ENCODE peak calls at places on chromosome 4, in eight cellular contexts. One of them, this sample, is unnamed.

GRCh38 chr4:52572936-52573485 is 86.1 kb downstream of the USP46 start:
- DNase-seq in H4: peak
- DNase-seq in nephron progenitor cell: no peak
- DNase-seq in SHP77: no peak
- DNase-seq in activated T-cell treated with anti-CD3 and anti-CD28 coated beads, Interleukin-2, amount 50 U/mL, for 48 hours: no peak
- DNase-seq in naive thymus-derived CD8-positive, alpha-beta T cell: no peak
- DNase-seq in NCI-H1417: no peak
- DNase-seq in cardiac muscle cell: peak
- DNase-seq in this sample: no peak

GRCh38 chr4:141462361-141462760 is 174.0 kb upstream of the IL15 start:
- DNase-seq in H4: no peak
- DNase-seq in nephron progenitor cell: no peak
- DNase-seq in SHP77: no peak
- DNase-seq in activated T-cell treated with anti-CD3 and anti-CD28 coated beads, Interleukin-2, amount 50 U/mL, for 48 hours: no peak
- DNase-seq in naive thymus-derived CD8-positive, alpha-beta T cell: no peak
- DNase-seq in NCI-H1417: no peak
- DNase-seq in cardiac muscle cell: no peak
- DNase-seq in this sample: no peak

GRCh38 chr4:86973668-86974067 is 38.9 kb downstream of the AFF1 start:
- DNase-seq in H4: no peak
- DNase-seq in nephron progenitor cell: no peak
- DNase-seq in SHP77: no peak
- DNase-seq in activated T-cell treated with anti-CD3 and anti-CD28 coated beads, Interleukin-2, amount 50 U/mL, for 48 hours: no peak
- DNase-seq in naive thymus-derived CD8-positive, alpha-beta T cell: no peak
- DNase-seq in NCI-H1417: no peak
- DNase-seq in cardiac muscle cell: no peak
- DNase-seq in this sample: no peak

GRCh38 chr4:153174821-153175567 is 29.2 kb upstream of the TRIM2 start:
- DNase-seq in H4: no peak
- DNase-seq in nephron progenitor cell: no peak
- DNase-seq in SHP77: no peak
- DNase-seq in activated T-cell treated with anti-CD3 and anti-CD28 coated beads, Interleukin-2, amount 50 U/mL, for 48 hours: no peak
- DNase-seq in naive thymus-derived CD8-positive, alpha-beta T cell: no peak
- DNase-seq in NCI-H1417: no peak
- DNase-seq in cardiac muscle cell: no peak
- DNase-seq in this sample: no peak

GRCh38 chr4:116913451-116913850 is 171.9 kb downstream of the TRAM1L1 start:
- DNase-seq in H4: no peak
- DNase-seq in nephron progenitor cell: no peak
- DNase-seq in SHP77: no peak
- DNase-seq in activated T-cell treated with anti-CD3 and anti-CD28 coated beads, Interleukin-2, amount 50 U/mL, for 48 hours: no peak
- DNase-seq in naive thymus-derived CD8-positive, alpha-beta T cell: no peak
- DNase-seq in NCI-H1417: no peak
- DNase-seq in cardiac muscle cell: no peak
- DNase-seq in this sample: no peak

GRCh38 chr4:76979236-76979635 is 29.7 kb downstream of the SEPTIN11 start:
- DNase-seq in H4: no peak
- DNase-seq in nephron progenitor cell: no peak
- DNase-seq in SHP77: no peak
- DNase-seq in activated T-cell treated with anti-CD3 and anti-CD28 coated beads, Interleukin-2, amount 50 U/mL, for 48 hours: no peak
- DNase-seq in naive thymus-derived CD8-positive, alpha-beta T cell: no peak
- DNase-seq in NCI-H1417: no peak
- DNase-seq in cardiac muscle cell: no peak
- DNase-seq in this sample: no peak

GRCh38 chr4:2047031-2047660 is 12.0 kb upstream of the NAT8L start:
- DNase-seq in H4: no peak
- DNase-seq in nephron progenitor cell: no peak
- DNase-seq in SHP77: no peak
- DNase-seq in activated T-cell treated with anti-CD3 and anti-CD28 coated beads, Interleukin-2, amount 50 U/mL, for 48 hours: no peak
- DNase-seq in naive thymus-derived CD8-positive, alpha-beta T cell: no peak
- DNase-seq in NCI-H1417: no peak
- DNase-seq in cardiac muscle cell: no peak
- DNase-seq in this sample: no peak

GRCh38 chr4:127249066-127249766 is 383.5 kb upstream of the INTU start:
- DNase-seq in H4: peak
- DNase-seq in nephron progenitor cell: no peak
- DNase-seq in SHP77: no peak
- DNase-seq in activated T-cell treated with anti-CD3 and anti-CD28 coated beads, Interleukin-2, amount 50 U/mL, for 48 hours: no peak
- DNase-seq in naive thymus-derived CD8-positive, alpha-beta T cell: no peak
- DNase-seq in NCI-H1417: no peak
- DNase-seq in cardiac muscle cell: peak
- DNase-seq in this sample: no peak

GRCh38 chr4:148026022-148026421 is 294.1 kb downstream of the ARHGAP10 start:
- DNase-seq in H4: no peak
- DNase-seq in nephron progenitor cell: no peak
- DNase-seq in SHP77: no peak
- DNase-seq in activated T-cell treated with anti-CD3 and anti-CD28 coated beads, Interleukin-2, amount 50 U/mL, for 48 hours: no peak
- DNase-seq in naive thymus-derived CD8-positive, alpha-beta T cell: no peak
- DNase-seq in NCI-H1417: no peak
- DNase-seq in cardiac muscle cell: peak
- DNase-seq in this sample: no peak

GRCh38 chr4:8471211-8471875 is 30.8 kb downstream of the TRMT44 start:
- DNase-seq in H4: no peak
- DNase-seq in nephron progenitor cell: no peak
- DNase-seq in SHP77: no peak
- DNase-seq in activated T-cell treated with anti-CD3 and anti-CD28 coated beads, Interleukin-2, amount 50 U/mL, for 48 hours: no peak
- DNase-seq in naive thymus-derived CD8-positive, alpha-beta T cell: no peak
- DNase-seq in NCI-H1417: no peak
- DNase-seq in cardiac muscle cell: no peak
- DNase-seq in this sample: no peak

GRCh38 chr4:83617371-83618021 is 81.6 kb downstream of the GPAT3 start:
- DNase-seq in H4: no peak
- DNase-seq in nephron progenitor cell: no peak
- DNase-seq in SHP77: no peak
- DNase-seq in activated T-cell treated with anti-CD3 and anti-CD28 coated beads, Interleukin-2, amount 50 U/mL, for 48 hours: no peak
- DNase-seq in naive thymus-derived CD8-positive, alpha-beta T cell: no peak
- DNase-seq in NCI-H1417: no peak
- DNase-seq in cardiac muscle cell: no peak
- DNase-seq in this sample: no peak

GRCh38 chr4:80336582-80336981 is 1.1 kb downstream of the CFAP299 start:
- DNase-seq in H4: peak
- DNase-seq in nephron progenitor cell: peak
- DNase-seq in SHP77: peak
- DNase-seq in activated T-cell treated with anti-CD3 and anti-CD28 coated beads, Interleukin-2, amount 50 U/mL, for 48 hours: no peak
- DNase-seq in naive thymus-derived CD8-positive, alpha-beta T cell: no peak
- DNase-seq in NCI-H1417: peak
- DNase-seq in cardiac muscle cell: peak
- DNase-seq in this sample: peak

GRCh38 chr4:113148925-113149324 is 99.5 kb downstream of the ANK2 start:
- DNase-seq in H4: no peak
- DNase-seq in nephron progenitor cell: no peak
- DNase-seq in SHP77: no peak
- DNase-seq in activated T-cell treated with anti-CD3 and anti-CD28 coated beads, Interleukin-2, amount 50 U/mL, for 48 hours: no peak
- DNase-seq in naive thymus-derived CD8-positive, alpha-beta T cell: no peak
- DNase-seq in NCI-H1417: no peak
- DNase-seq in cardiac muscle cell: no peak
- DNase-seq in this sample: no peak

GRCh38 chr4:174198396-174199179 is 84.9 kb downstream of the FBXO8 start:
- DNase-seq in H4: peak
- DNase-seq in nephron progenitor cell: no peak
- DNase-seq in SHP77: no peak
- DNase-seq in activated T-cell treated with anti-CD3 and anti-CD28 coated beads, Interleukin-2, amount 50 U/mL, for 48 hours: no peak
- DNase-seq in naive thymus-derived CD8-positive, alpha-beta T cell: no peak
- DNase-seq in NCI-H1417: no peak
- DNase-seq in cardiac muscle cell: peak
- DNase-seq in this sample: no peak

GRCh38 chr4:37909690-37910486 is 19.0 kb downstream of the TBC1D1 start:
- DNase-seq in H4: no peak
- DNase-seq in nephron progenitor cell: no peak
- DNase-seq in SHP77: no peak
- DNase-seq in activated T-cell treated with anti-CD3 and anti-CD28 coated beads, Interleukin-2, amount 50 U/mL, for 48 hours: no peak
- DNase-seq in naive thymus-derived CD8-positive, alpha-beta T cell: no peak
- DNase-seq in NCI-H1417: no peak
- DNase-seq in cardiac muscle cell: no peak
- DNase-seq in this sample: no peak

GRCh38 chr4:142984871-142985585 is 138.9 kb upstream of the INPP4B start:
- DNase-seq in H4: no peak
- DNase-seq in nephron progenitor cell: no peak
- DNase-seq in SHP77: no peak
- DNase-seq in activated T-cell treated with anti-CD3 and anti-CD28 coated beads, Interleukin-2, amount 50 U/mL, for 48 hours: no peak
- DNase-seq in naive thymus-derived CD8-positive, alpha-beta T cell: no peak
- DNase-seq in NCI-H1417: no peak
- DNase-seq in cardiac muscle cell: peak
- DNase-seq in this sample: no peak

GRCh38 chr4:3122081-3122563 is 47.6 kb downstream of the HTT start:
- DNase-seq in H4: no peak
- DNase-seq in nephron progenitor cell: no peak
- DNase-seq in SHP77: no peak
- DNase-seq in activated T-cell treated with anti-CD3 and anti-CD28 coated beads, Interleukin-2, amount 50 U/mL, for 48 hours: no peak
- DNase-seq in naive thymus-derived CD8-positive, alpha-beta T cell: no peak
- DNase-seq in NCI-H1417: no peak
- DNase-seq in cardiac muscle cell: peak
- DNase-seq in this sample: no peak

GRCh38 chr4:158056689-158057245 is 116.1 kb downstream of the GASK1B start:
- DNase-seq in H4: no peak
- DNase-seq in nephron progenitor cell: no peak
- DNase-seq in SHP77: no peak
- DNase-seq in activated T-cell treated with anti-CD3 and anti-CD28 coated beads, Interleukin-2, amount 50 U/mL, for 48 hours: no peak
- DNase-seq in naive thymus-derived CD8-positive, alpha-beta T cell: no peak
- DNase-seq in NCI-H1417: no peak
- DNase-seq in cardiac muscle cell: peak
- DNase-seq in this sample: no peak

GRCh38 chr4:32569844-32570243 is 1849.7 kb downstream of the PCDH7 start:
- DNase-seq in H4: no peak
- DNase-seq in nephron progenitor cell: no peak
- DNase-seq in SHP77: no peak
- DNase-seq in activated T-cell treated with anti-CD3 and anti-CD28 coated beads, Interleukin-2, amount 50 U/mL, for 48 hours: no peak
- DNase-seq in naive thymus-derived CD8-positive, alpha-beta T cell: no peak
- DNase-seq in NCI-H1417: no peak
- DNase-seq in cardiac muscle cell: peak
- DNase-seq in this sample: no peak

GRCh38 chr4:70838400-70838971 is 1.2 kb downstream of the GRSF1 start:
- DNase-seq in H4: no peak
- DNase-seq in nephron progenitor cell: no peak
- DNase-seq in SHP77: no peak
- DNase-seq in activated T-cell treated with anti-CD3 and anti-CD28 coated beads, Interleukin-2, amount 50 U/mL, for 48 hours: no peak
- DNase-seq in naive thymus-derived CD8-positive, alpha-beta T cell: no peak
- DNase-seq in NCI-H1417: no peak
- DNase-seq in cardiac muscle cell: peak
- DNase-seq in this sample: no peak

GRCh38 chr4:174464949-174465348 is 57.3 kb downstream of the HPGD start:
- DNase-seq in H4: no peak
- DNase-seq in nephron progenitor cell: no peak
- DNase-seq in SHP77: no peak
- DNase-seq in activated T-cell treated with anti-CD3 and anti-CD28 coated beads, Interleukin-2, amount 50 U/mL, for 48 hours: no peak
- DNase-seq in naive thymus-derived CD8-positive, alpha-beta T cell: no peak
- DNase-seq in NCI-H1417: no peak
- DNase-seq in cardiac muscle cell: no peak
- DNase-seq in this sample: no peak

GRCh38 chr4:150457802-150458201 is 124.1 kb upstream of the MAB21L2 start:
- DNase-seq in H4: no peak
- DNase-seq in nephron progenitor cell: no peak
- DNase-seq in SHP77: no peak
- DNase-seq in activated T-cell treated with anti-CD3 and anti-CD28 coated beads, Interleukin-2, amount 50 U/mL, for 48 hours: no peak
- DNase-seq in naive thymus-derived CD8-positive, alpha-beta T cell: no peak
- DNase-seq in NCI-H1417: no peak
- DNase-seq in cardiac muscle cell: peak
- DNase-seq in this sample: no peak

GRCh38 chr4:185016946-185017797 is 1.1 kb upstream of the HELT start:
- DNase-seq in H4: no peak
- DNase-seq in nephron progenitor cell: no peak
- DNase-seq in SHP77: no peak
- DNase-seq in activated T-cell treated with anti-CD3 and anti-CD28 coated beads, Interleukin-2, amount 50 U/mL, for 48 hours: no peak
- DNase-seq in naive thymus-derived CD8-positive, alpha-beta T cell: no peak
- DNase-seq in NCI-H1417: peak
- DNase-seq in cardiac muscle cell: peak
- DNase-seq in this sample: no peak

GRCh38 chr4:136505020-136505419 is 1027.3 kb downstream of the PCDH18 start:
- DNase-seq in H4: peak
- DNase-seq in nephron progenitor cell: no peak
- DNase-seq in SHP77: no peak
- DNase-seq in activated T-cell treated with anti-CD3 and anti-CD28 coated beads, Interleukin-2, amount 50 U/mL, for 48 hours: no peak
- DNase-seq in naive thymus-derived CD8-positive, alpha-beta T cell: no peak
- DNase-seq in NCI-H1417: peak
- DNase-seq in cardiac muscle cell: no peak
- DNase-seq in this sample: no peak

GRCh38 chr4:164509951-164510350 is 244.0 kb upstream of the SMIM31 start:
- DNase-seq in H4: no peak
- DNase-seq in nephron progenitor cell: no peak
- DNase-seq in SHP77: no peak
- DNase-seq in activated T-cell treated with anti-CD3 and anti-CD28 coated beads, Interleukin-2, amount 50 U/mL, for 48 hours: no peak
- DNase-seq in naive thymus-derived CD8-positive, alpha-beta T cell: no peak
- DNase-seq in NCI-H1417: no peak
- DNase-seq in cardiac muscle cell: no peak
- DNase-seq in this sample: no peak

GRCh38 chr4:19729873-19730735 is 521.6 kb upstream of the SLIT2 start:
- DNase-seq in H4: peak
- DNase-seq in nephron progenitor cell: no peak
- DNase-seq in SHP77: no peak
- DNase-seq in activated T-cell treated with anti-CD3 and anti-CD28 coated beads, Interleukin-2, amount 50 U/mL, for 48 hours: no peak
- DNase-seq in naive thymus-derived CD8-positive, alpha-beta T cell: no peak
- DNase-seq in NCI-H1417: no peak
- DNase-seq in cardiac muscle cell: peak
- DNase-seq in this sample: no peak

GRCh38 chr4:6115342-6115741 is 85.0 kb downstream of the JAKMIP1 start:
- DNase-seq in H4: no peak
- DNase-seq in nephron progenitor cell: no peak
- DNase-seq in SHP77: no peak
- DNase-seq in activated T-cell treated with anti-CD3 and anti-CD28 coated beads, Interleukin-2, amount 50 U/mL, for 48 hours: no peak
- DNase-seq in naive thymus-derived CD8-positive, alpha-beta T cell: no peak
- DNase-seq in NCI-H1417: no peak
- DNase-seq in cardiac muscle cell: no peak
- DNase-seq in this sample: no peak

GRCh38 chr4:185865901-185866328 is 53.9 kb upstream of the SORBS2 start:
- DNase-seq in H4: peak
- DNase-seq in nephron progenitor cell: no peak
- DNase-seq in SHP77: no peak
- DNase-seq in activated T-cell treated with anti-CD3 and anti-CD28 coated beads, Interleukin-2, amount 50 U/mL, for 48 hours: no peak
- DNase-seq in naive thymus-derived CD8-positive, alpha-beta T cell: no peak
- DNase-seq in NCI-H1417: no peak
- DNase-seq in cardiac muscle cell: peak
- DNase-seq in this sample: no peak

GRCh38 chr4:62135565-62136156 is 935.5 kb downstream of the ADGRL3 start:
- DNase-seq in H4: no peak
- DNase-seq in nephron progenitor cell: no peak
- DNase-seq in SHP77: no peak
- DNase-seq in activated T-cell treated with anti-CD3 and anti-CD28 coated beads, Interleukin-2, amount 50 U/mL, for 48 hours: no peak
- DNase-seq in naive thymus-derived CD8-positive, alpha-beta T cell: no peak
- DNase-seq in NCI-H1417: no peak
- DNase-seq in cardiac muscle cell: no peak
- DNase-seq in this sample: no peak

GRCh38 chr4:129143359-129143758 is 47.4 kb downstream of the C4orf33 start:
- DNase-seq in H4: no peak
- DNase-seq in nephron progenitor cell: no peak
- DNase-seq in SHP77: no peak
- DNase-seq in activated T-cell treated with anti-CD3 and anti-CD28 coated beads, Interleukin-2, amount 50 U/mL, for 48 hours: no peak
- DNase-seq in naive thymus-derived CD8-positive, alpha-beta T cell: no peak
- DNase-seq in NCI-H1417: no peak
- DNase-seq in cardiac muscle cell: no peak
- DNase-seq in this sample: no peak

GRCh38 chr4:154686838-154687237 is 57.0 kb upstream of the LRAT start:
- DNase-seq in H4: no peak
- DNase-seq in nephron progenitor cell: no peak
- DNase-seq in SHP77: no peak
- DNase-seq in activated T-cell treated with anti-CD3 and anti-CD28 coated beads, Interleukin-2, amount 50 U/mL, for 48 hours: no peak
- DNase-seq in naive thymus-derived CD8-positive, alpha-beta T cell: no peak
- DNase-seq in NCI-H1417: no peak
- DNase-seq in cardiac muscle cell: no peak
- DNase-seq in this sample: no peak

GRCh38 chr4:177107288-177107901 is 202.3 kb upstream of the NEIL3 start:
- DNase-seq in H4: no peak
- DNase-seq in nephron progenitor cell: no peak
- DNase-seq in SHP77: no peak
- DNase-seq in activated T-cell treated with anti-CD3 and anti-CD28 coated beads, Interleukin-2, amount 50 U/mL, for 48 hours: no peak
- DNase-seq in naive thymus-derived CD8-positive, alpha-beta T cell: no peak
- DNase-seq in NCI-H1417: no peak
- DNase-seq in cardiac muscle cell: no peak
- DNase-seq in this sample: no peak

GRCh38 chr4:41375561-41375960 is 118.8 kb downstream of the UCHL1 start:
- DNase-seq in H4: no peak
- DNase-seq in nephron progenitor cell: no peak
- DNase-seq in SHP77: no peak
- DNase-seq in activated T-cell treated with anti-CD3 and anti-CD28 coated beads, Interleukin-2, amount 50 U/mL, for 48 hours: no peak
- DNase-seq in naive thymus-derived CD8-positive, alpha-beta T cell: no peak
- DNase-seq in NCI-H1417: no peak
- DNase-seq in cardiac muscle cell: no peak
- DNase-seq in this sample: no peak

GRCh38 chr4:43089730-43090129 is 197.2 kb downstream of the GRXCR1 start:
- DNase-seq in H4: peak
- DNase-seq in nephron progenitor cell: no peak
- DNase-seq in SHP77: no peak
- DNase-seq in activated T-cell treated with anti-CD3 and anti-CD28 coated beads, Interleukin-2, amount 50 U/mL, for 48 hours: no peak
- DNase-seq in naive thymus-derived CD8-positive, alpha-beta T cell: no peak
- DNase-seq in NCI-H1417: no peak
- DNase-seq in cardiac muscle cell: no peak
- DNase-seq in this sample: no peak

This sample was measured in NCI-H774.